ENCODE peak calls at places on chromosome 2, in six cellular contexts. One of them, this sample, is unnamed.

GRCh38 chr2:85760872-85761271 is 7.1 kb downstream of the ATOH8 start:
- DNase-seq in AG09319: no peak
- DNase-seq in endothelial cell of umbilical vein: no peak
- DNase-seq in astrocyte of the spinal cord: no peak
- DNase-seq in HCT116: no peak
- DNase-seq in astrocyte: no peak
- DNase-seq in this sample: no peak

GRCh38 chr2:131431336-131431735 is 44.6 kb upstream of the TUBA3D start:
- DNase-seq in astrocyte of the spinal cord: peak
- DNase-seq in endothelial cell of umbilical vein: no peak
- DNase-seq in AG09319: no peak
- DNase-seq in HCT116: no peak
- DNase-seq in astrocyte: peak
- DNase-seq in this sample: no peak

GRCh38 chr2:119004602-119005001 is 62.6 kb downstream of the MARCO start:
- DNase-seq in astrocyte: no peak
- DNase-seq in endothelial cell of umbilical vein: no peak
- DNase-seq in astrocyte of the spinal cord: no peak
- DNase-seq in AG09319: no peak
- DNase-seq in HCT116: no peak
- DNase-seq in this sample: no peak

GRCh38 chr2:16348821-16349515 is 316.7 kb downstream of the CYRIA start:
- DNase-seq in HCT116: no peak
- DNase-seq in astrocyte of the spinal cord: no peak
- DNase-seq in astrocyte: no peak
- DNase-seq in endothelial cell of umbilical vein: no peak
- DNase-seq in AG09319: no peak
- DNase-seq in this sample: no peak

GRCh38 chr2:197028230-197028629 is 101.7 kb upstream of the PGAP1 start:
- DNase-seq in HCT116: peak
- DNase-seq in astrocyte: peak
- DNase-seq in astrocyte of the spinal cord: peak
- DNase-seq in AG09319: no peak
- DNase-seq in endothelial cell of umbilical vein: peak
- DNase-seq in this sample: peak

GRCh38 chr2:122179492-122180070 is 424.1 kb downstream of the TSN start:
- DNase-seq in endothelial cell of umbilical vein: peak
- DNase-seq in astrocyte: no peak
- DNase-seq in astrocyte of the spinal cord: no peak
- DNase-seq in HCT116: no peak
- DNase-seq in AG09319: no peak
- DNase-seq in this sample: no peak

GRCh38 chr2:37472959-37473358 is 128.5 kb downstream of the QPCT start:
- DNase-seq in endothelial cell of umbilical vein: peak
- DNase-seq in HCT116: no peak
- DNase-seq in astrocyte of the spinal cord: peak
- DNase-seq in AG09319: peak
- DNase-seq in astrocyte: peak
- DNase-seq in this sample: peak

GRCh38 chr2:177832611-177833133 is 239.9 kb downstream of the PDE11A start:
- DNase-seq in endothelial cell of umbilical vein: no peak
- DNase-seq in HCT116: no peak
- DNase-seq in AG09319: no peak
- DNase-seq in astrocyte of the spinal cord: no peak
- DNase-seq in astrocyte: no peak
- DNase-seq in this sample: no peak

GRCh38 chr2:159073256-159073655 is 104.8 kb downstream of the TANC1 start:
- DNase-seq in astrocyte of the spinal cord: peak
- DNase-seq in endothelial cell of umbilical vein: peak
- DNase-seq in astrocyte: peak
- DNase-seq in AG09319: no peak
- DNase-seq in HCT116: no peak
- DNase-seq in this sample: no peak

GRCh38 chr2:167253025-167253424 is 364.7 kb downstream of the XIRP2 start:
- DNase-seq in endothelial cell of umbilical vein: peak
- DNase-seq in HCT116: no peak
- DNase-seq in astrocyte of the spinal cord: peak
- DNase-seq in AG09319: no peak
- DNase-seq in astrocyte: peak
- DNase-seq in this sample: no peak

GRCh38 chr2:104378853-104379374 is 475.0 kb upstream of the POU3F3 start:
- DNase-seq in HCT116: no peak
- DNase-seq in astrocyte: peak
- DNase-seq in astrocyte of the spinal cord: peak
- DNase-seq in AG09319: no peak
- DNase-seq in endothelial cell of umbilical vein: no peak
- DNase-seq in this sample: peak

GRCh38 chr2:123993728-123994323 is 31.3 kb upstream of the CNTNAP5 start:
- DNase-seq in HCT116: no peak
- DNase-seq in astrocyte of the spinal cord: peak
- DNase-seq in AG09319: no peak
- DNase-seq in endothelial cell of umbilical vein: peak
- DNase-seq in astrocyte: no peak
- DNase-seq in this sample: peak

GRCh38 chr2:176817061-176817565 is 395.5 kb upstream of the HNRNPA3 start:
- DNase-seq in astrocyte: no peak
- DNase-seq in HCT116: no peak
- DNase-seq in astrocyte of the spinal cord: no peak
- DNase-seq in endothelial cell of umbilical vein: no peak
- DNase-seq in AG09319: no peak
- DNase-seq in this sample: no peak

GRCh38 chr2:188976545-188977268 is 2.5 kb downstream of the COL3A1 start:
- DNase-seq in astrocyte: no peak
- DNase-seq in AG09319: peak
- DNase-seq in astrocyte of the spinal cord: peak
- DNase-seq in endothelial cell of umbilical vein: peak
- DNase-seq in HCT116: peak
- DNase-seq in this sample: peak

GRCh38 chr2:236369606-236370005 is 105.4 kb upstream of the ASB18 start:
- DNase-seq in endothelial cell of umbilical vein: no peak
- DNase-seq in HCT116: no peak
- DNase-seq in astrocyte: peak
- DNase-seq in AG09319: no peak
- DNase-seq in astrocyte of the spinal cord: no peak
- DNase-seq in this sample: no peak

GRCh38 chr2:63764630-63765029 is 77.1 kb upstream of the UGP2 start:
- DNase-seq in astrocyte: no peak
- DNase-seq in endothelial cell of umbilical vein: no peak
- DNase-seq in HCT116: no peak
- DNase-seq in AG09319: no peak
- DNase-seq in astrocyte of the spinal cord: no peak
- DNase-seq in this sample: peak

GRCh38 chr2:156333951-156334495 is 1.5 kb upstream of the NR4A2 start:
- DNase-seq in AG09319: peak
- DNase-seq in endothelial cell of umbilical vein: peak
- DNase-seq in astrocyte of the spinal cord: no peak
- DNase-seq in HCT116: no peak
- DNase-seq in astrocyte: peak
- DNase-seq in this sample: peak

GRCh38 chr2:8278709-8279354 is 403.0 kb upstream of the ID2 start:
- DNase-seq in astrocyte of the spinal cord: no peak
- DNase-seq in endothelial cell of umbilical vein: no peak
- DNase-seq in HCT116: no peak
- DNase-seq in astrocyte: no peak
- DNase-seq in AG09319: no peak
- DNase-seq in this sample: no peak

GRCh38 chr2:108449410-108450200 is 599 bp downstream of the GCC2 start:
- DNase-seq in AG09319: no peak
- DNase-seq in HCT116: peak
- DNase-seq in astrocyte: no peak
- DNase-seq in endothelial cell of umbilical vein: peak
- DNase-seq in astrocyte of the spinal cord: peak
- DNase-seq in this sample: peak

GRCh38 chr2:45826889-45827635 is 175.6 kb downstream of the PRKCE start:
- DNase-seq in astrocyte of the spinal cord: peak
- DNase-seq in AG09319: peak
- DNase-seq in astrocyte: peak
- DNase-seq in endothelial cell of umbilical vein: peak
- DNase-seq in HCT116: no peak
- DNase-seq in this sample: peak

DNA sequence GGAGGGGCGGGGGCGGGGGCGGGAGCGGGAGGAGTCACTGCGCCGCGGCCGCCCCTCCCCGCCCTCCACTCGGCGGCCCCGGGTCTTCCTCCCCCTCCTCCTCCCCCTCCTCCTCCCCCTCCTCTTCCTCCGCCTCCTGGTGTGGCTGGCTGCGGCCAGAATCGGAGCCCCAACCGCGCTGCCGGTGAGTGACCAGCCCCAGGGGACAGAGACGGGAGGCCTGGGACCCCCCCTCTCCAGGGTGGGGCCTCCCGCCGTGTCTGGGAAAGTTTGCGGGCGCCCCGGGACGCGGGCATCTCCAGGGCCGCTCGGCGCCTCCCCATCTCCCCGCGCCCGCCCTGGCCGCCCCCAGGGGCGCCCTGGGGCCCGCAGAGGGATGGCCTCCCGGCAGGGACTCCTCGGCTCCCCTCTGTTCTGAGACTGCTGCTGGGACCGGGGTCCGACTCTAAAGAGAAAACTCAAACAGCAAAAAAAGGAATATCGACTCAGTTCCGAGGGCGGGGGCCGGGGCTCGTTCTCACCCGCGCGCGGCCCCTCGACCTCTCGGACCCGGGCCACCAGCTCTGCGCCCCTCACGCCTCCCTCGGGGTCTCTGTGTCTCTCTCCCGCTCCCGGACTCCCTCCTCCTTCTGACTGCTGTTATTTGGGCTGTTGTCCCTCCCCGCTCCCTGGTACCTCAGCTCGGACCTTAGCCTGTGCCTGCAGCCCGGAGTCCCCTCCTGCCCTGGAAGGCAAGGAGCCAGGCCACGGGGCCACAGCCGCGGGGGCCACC is at the start of gene STON1:
- DNase-seq in astrocyte of the spinal cord: peak
- DNase-seq in HCT116: no peak
- DNase-seq in AG09319: no peak
- DNase-seq in endothelial cell of umbilical vein: peak
- DNase-seq in astrocyte: no peak
- DNase-seq in this sample: peak
- TF ChIP-seq CTCF in astrocyte of the spinal cord: no peak
- TF ChIP-seq CTCF in HCT116: no peak
- TF ChIP-seq CTCF in AG09319: no peak
- TF ChIP-seq CTCF in endothelial cell of umbilical vein: no peak
- TF ChIP-seq CTCF in astrocyte: no peak
- TF ChIP-seq CTCF in this sample: no peak

DNA sequence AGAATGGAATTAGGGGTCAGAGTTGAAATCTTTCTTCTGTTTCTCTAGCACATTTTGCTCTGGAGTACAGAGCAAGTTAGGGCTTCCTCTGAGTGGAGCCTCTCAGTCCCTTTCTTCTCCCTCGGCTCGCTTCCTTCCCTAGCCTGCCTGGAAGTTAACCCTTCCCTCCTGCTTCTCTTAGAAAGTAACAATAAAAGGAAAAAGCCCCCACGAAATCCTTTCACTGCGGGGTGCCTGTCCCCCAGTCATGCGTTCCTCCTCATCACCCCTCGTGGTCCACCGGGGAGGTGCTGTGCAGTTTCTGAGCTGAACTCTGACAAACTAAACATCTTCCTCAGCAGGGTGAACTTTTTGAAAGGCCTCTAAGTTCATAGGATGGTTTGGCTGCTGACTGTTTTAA is 2.0 kb downstream of the IGFBP2 start:
- DNase-seq in astrocyte of the spinal cord: peak
- DNase-seq in AG09319: no peak
- DNase-seq in endothelial cell of umbilical vein: peak
- DNase-seq in HCT116: no peak
- DNase-seq in astrocyte: no peak
- DNase-seq in this sample: no peak
- TF ChIP-seq CTCF in astrocyte of the spinal cord: peak
- TF ChIP-seq CTCF in AG09319: no peak
- TF ChIP-seq CTCF in endothelial cell of umbilical vein: peak
- TF ChIP-seq CTCF in HCT116: no peak
- TF ChIP-seq CTCF in astrocyte: no peak
- TF ChIP-seq CTCF in this sample: no peak

DNA sequence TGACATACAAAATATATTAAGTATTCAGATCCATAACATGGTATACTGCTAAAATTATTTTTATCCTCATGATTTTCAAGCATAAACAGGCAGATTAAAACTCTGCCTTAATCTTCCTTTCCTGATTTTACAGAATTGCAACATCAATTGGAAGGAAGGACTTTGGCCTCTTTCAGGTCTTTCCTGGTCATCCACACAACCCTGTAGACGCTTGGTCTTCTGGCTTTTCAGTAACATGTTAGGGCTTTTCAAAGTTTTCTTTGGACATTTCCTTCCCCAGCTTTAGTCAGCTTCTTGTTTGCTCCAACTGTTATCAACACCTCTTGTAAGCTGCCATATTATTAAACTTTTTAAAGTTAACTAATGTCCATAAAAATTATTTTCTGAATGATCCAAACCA is 1364.9 kb upstream of the NRXN1 start:
- DNase-seq in AG09319: no peak
- DNase-seq in astrocyte of the spinal cord: no peak
- DNase-seq in astrocyte: no peak
- DNase-seq in endothelial cell of umbilical vein: no peak
- DNase-seq in HCT116: no peak
- DNase-seq in this sample: no peak
- TF ChIP-seq CTCF in AG09319: no peak
- TF ChIP-seq CTCF in astrocyte of the spinal cord: no peak
- TF ChIP-seq CTCF in astrocyte: no peak
- TF ChIP-seq CTCF in endothelial cell of umbilical vein: no peak
- TF ChIP-seq CTCF in HCT116: no peak
- TF ChIP-seq CTCF in this sample: no peak

GRCh38 chr2:127528487-127528886 is 2.2 kb upstream of the IWS1 start:
- DNase-seq in astrocyte of the spinal cord: no peak
- DNase-seq in astrocyte: no peak
- DNase-seq in endothelial cell of umbilical vein: no peak
- DNase-seq in HCT116: no peak
- DNase-seq in AG09319: no peak
- DNase-seq in this sample: no peak
- TF ChIP-seq CTCF in astrocyte of the spinal cord: no peak
- TF ChIP-seq CTCF in astrocyte: no peak
- TF ChIP-seq CTCF in endothelial cell of umbilical vein: no peak
- TF ChIP-seq CTCF in HCT116: no peak
- TF ChIP-seq CTCF in AG09319: no peak
- TF ChIP-seq CTCF in this sample: no peak

GRCh38 chr2:227191367-227191766 is 26.9 kb downstream of the COL4A3 start:
- DNase-seq in astrocyte of the spinal cord: peak
- DNase-seq in HCT116: peak
- DNase-seq in astrocyte: peak
- DNase-seq in AG09319: no peak
- DNase-seq in endothelial cell of umbilical vein: no peak
- DNase-seq in this sample: peak
- TF ChIP-seq CTCF in astrocyte of the spinal cord: peak
- TF ChIP-seq CTCF in HCT116: peak
- TF ChIP-seq CTCF in astrocyte: no peak
- TF ChIP-seq CTCF in AG09319: no peak
- TF ChIP-seq CTCF in endothelial cell of umbilical vein: no peak
- TF ChIP-seq CTCF in this sample: no peak

GRCh38 chr2:9805435-9806297 is 37.6 kb upstream of the TAF1B start:
- DNase-seq in astrocyte: no peak
- DNase-seq in AG09319: no peak
- DNase-seq in astrocyte of the spinal cord: no peak
- DNase-seq in endothelial cell of umbilical vein: no peak
- DNase-seq in HCT116: no peak
- DNase-seq in this sample: peak
- TF ChIP-seq CTCF in astrocyte: no peak
- TF ChIP-seq CTCF in AG09319: no peak
- TF ChIP-seq CTCF in astrocyte of the spinal cord: no peak
- TF ChIP-seq CTCF in endothelial cell of umbilical vein: no peak
- TF ChIP-seq CTCF in HCT116: no peak
- TF ChIP-seq CTCF in this sample: no peak